ENCODE peak calls at places on chromosomes 3 and 15, in five cellular contexts. O, B, X, L and V are unnamed samples.

GRCh38 chr3:179558742-179559364 is 3.9 kb upstream of the ACTL6A start:
- DNase-seq in O (peak; percentile 65), B (peak; percentile 84), X (no peak), L (peak; percentile 48), V (peak; percentile 81)

GRCh38 chr3:23402728-23403505 is 199.8 kb downstream of the UBE2E2 start:
- DNase-seq in O (no peak), B (no peak), X (no peak), L (no peak), V (no peak)

GRCh38 chr3:21509706-21510105 is 241.3 kb downstream of the ZNF385D start:
- DNase-seq in O (no peak), B (no peak), X (no peak), L (no peak), V (no peak)

GRCh38 chr3:31103181-31103580 is 208.7 kb upstream of the GADL1 start:
- DNase-seq in O (no peak), B (no peak), X (no peak), L (no peak), V (no peak)

GRCh38 chr3:109731639-109732473 is 394.5 kb upstream of the DPPA4 start:
- DNase-seq in O (peak; percentile 61), B (peak; percentile 51), X (no peak), L (peak; percentile 27), V (no peak)

GRCh38 chr3:49351521-49352011 is 6.6 kb downstream of the GPX1 start:
- DNase-seq in O (peak; percentile 31), B (peak; percentile 70), X (no peak), L (no peak), V (no peak)

GRCh38 chr15:52060511-52060910 is 41.5 kb downstream of the MAPK6 start:
- DNase-seq in O (no peak), B (no peak), X (no peak), L (no peak), V (no peak)

GRCh38 chr15:66840615-66841014 is 138.6 kb downstream of the SMAD6 start:
- DNase-seq in O (no peak), B (no peak), X (no peak), L (no peak), V (no peak)

GRCh38 chr15:93124126-93124525 is 35.1 kb upstream of the RGMA start:
- DNase-seq in O (no peak), B (no peak), X (no peak), L (no peak), V (no peak)

GRCh38 chr3:60594025-60594424 is 657.2 kb downstream of the FHIT start:
- DNase-seq in O (peak; percentile 69), B (no peak), X (no peak), L (no peak), V (no peak)

GRCh38 chr15:60782316-60782715 is 303.4 kb upstream of the ICE2 start:
- DNase-seq in O (no peak), B (no peak), X (no peak), L (no peak), V (no peak)

GRCh38 chr15:74207652-74208440 is 5.3 kb upstream of the STRA6 start:
- DNase-seq in O (no peak), B (no peak), X (no peak), L (no peak), V (no peak)

GRCh38 chr3:39295184-39295775 is 15.4 kb upstream of the CX3CR1 start:
- DNase-seq in O (no peak), B (no peak), X (no peak), L (no peak), V (no peak)
- TF ChIP-seq POLR2A in O (no peak), B (no peak), X (no peak), L (no peak), V (no peak)

GRCh38 chr3:39784922-39785321 is 24.5 kb upstream of the MYRIP start:
- DNase-seq in O (no peak), B (no peak), X (no peak), L (no peak), V (no peak)
- H3K27ac ChIP-seq in O (no peak overlapping the region), B (no peak overlapping the region), X (no peak overlapping the region), L (no peak overlapping the region), V (no peak overlapping the region)

DNA sequence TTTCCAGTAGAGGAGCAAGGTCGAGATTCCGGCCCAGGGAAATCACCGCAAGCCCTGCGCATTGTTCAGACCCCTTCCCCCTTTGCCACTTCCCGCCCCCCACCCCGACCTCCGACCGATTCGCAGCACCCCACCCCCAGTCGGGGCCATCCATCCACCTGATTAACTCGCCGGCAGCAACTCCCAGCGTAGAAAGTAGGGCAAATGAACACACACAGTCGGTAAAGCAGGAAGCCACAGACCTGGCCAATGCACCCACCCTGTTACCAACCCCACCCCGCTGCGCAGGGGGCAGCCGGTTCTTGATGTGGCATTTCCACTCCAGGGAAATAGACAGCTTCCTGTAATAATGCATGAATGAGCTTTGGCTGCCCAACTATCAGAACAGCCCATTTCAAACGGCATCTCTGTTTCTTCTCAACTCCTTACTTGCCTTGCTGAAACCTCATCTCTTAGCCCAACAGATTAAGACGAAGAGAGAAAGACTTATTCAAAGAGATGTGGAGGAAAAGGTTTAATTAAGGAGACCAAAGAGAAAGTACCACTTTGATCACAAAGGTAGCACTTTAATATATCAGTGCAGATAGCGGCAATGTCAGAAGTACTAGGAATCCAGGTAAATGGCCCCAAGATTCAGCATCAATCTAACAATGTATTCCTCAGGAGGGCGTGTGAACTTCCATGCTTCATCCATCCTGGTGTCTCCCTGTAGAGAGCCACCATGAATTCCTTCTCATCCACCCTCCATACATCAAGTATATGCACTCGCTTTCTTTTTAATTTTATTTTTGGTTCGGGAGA is 1.9 kb downstream of the TNIK start:
- DNase-seq in O (no peak), B (peak; percentile 44), X (no peak), L (no peak), V (peak; percentile 82)
- TF ChIP-seq POLR2A in O (no peak), B (no peak), X (no peak), L (no peak), V (no peak)

GRCh38 chr3:186283651-186284445 is 78.2 kb downstream of the DGKG start:
- DNase-seq in O (no peak), B (no peak), X (no peak), L (no peak), V (no peak)

GRCh38 chr3:186284661-186285060 is 77.4 kb downstream of the DGKG start:
- DNase-seq in O (no peak), B (no peak), X (no peak), L (no peak), V (no peak)

GRCh38 chr3:186290791-186291190 is 71.2 kb downstream of the DGKG start:
- DNase-seq in O (no peak), B (no peak), X (no peak), L (no peak), V (no peak)

GRCh38 chr3:186286114-186286513 is 75.9 kb downstream of the DGKG start:
- DNase-seq in O (no peak), B (no peak), X (no peak), L (no peak), V (no peak)

GRCh38 chr3:186287723-186288122 is 74.3 kb downstream of the DGKG start:
- DNase-seq in O (no peak), B (no peak), X (no peak), L (no peak), V (no peak)
- H3K27ac ChIP-seq in O (no peak overlapping the region), B (no peak overlapping the region), X (no peak overlapping the region), L (no peak overlapping the region), V (no peak overlapping the region)

GRCh38 chr3:196195664-196196255 is 15.4 kb downstream of the ZDHHC19 start:
- DNase-seq in O (no peak), B (no peak), X (no peak), L (no peak), V (peak; percentile 72)

GRCh38 chr3:196193037-196193737 is 18.0 kb downstream of the ZDHHC19 start:
- DNase-seq in O (no peak), B (no peak), X (no peak), L (no peak), V (peak; percentile 77)

GRCh38 chr3:196194542-196194915 is 16.7 kb downstream of the ZDHHC19 start:
- DNase-seq in O (no peak), B (no peak), X (no peak), L (no peak), V (peak; percentile 76)

GRCh38 chr3:196192036-196193001 is 18.9 kb downstream of the ZDHHC19 start:
- DNase-seq in O (peak; percentile 37), B (no peak), X (no peak), L (peak; percentile 35), V (peak; percentile 91)

GRCh38 chr3:196193738-196194541 is 17.3 kb downstream of the ZDHHC19 start:
- DNase-seq in O (peak; percentile 70), B (no peak), X (no peak), L (no peak), V (peak; percentile 86)
- TF ChIP-seq POLR2A in O (no peak), B (no peak), X (no peak), L (no peak), V (no peak)

DNA sequence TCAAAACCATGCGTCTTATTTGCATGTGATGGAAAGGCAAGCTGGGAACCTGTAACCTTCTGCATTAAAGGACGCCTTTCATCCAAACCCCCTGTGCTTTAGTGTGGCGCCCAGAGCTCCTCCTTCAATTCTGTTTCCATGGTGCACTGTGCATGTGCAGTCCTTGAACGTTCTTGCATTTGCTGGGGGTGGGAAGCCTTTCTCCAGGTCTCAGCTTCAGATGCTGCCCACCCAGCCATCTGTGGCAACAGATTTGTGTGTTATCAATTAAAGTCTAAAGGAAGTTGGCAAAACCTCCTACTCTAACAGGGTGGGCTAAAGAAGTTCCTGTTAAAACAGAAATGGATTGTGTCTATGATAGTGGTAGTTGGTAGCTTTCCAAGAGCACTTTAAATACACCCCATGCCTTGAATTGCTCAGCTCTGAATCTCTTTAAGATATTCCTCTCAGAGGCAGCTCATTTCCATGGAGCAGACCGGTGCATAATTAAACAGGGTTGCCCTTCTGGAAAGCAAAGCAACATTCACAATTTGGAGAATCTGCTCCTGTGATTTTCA is 488.0 kb upstream of the SUCLG2 start:
- DNase-seq in O (no peak), B (no peak), X (no peak), L (no peak), V (no peak)
- H3K27ac ChIP-seq in O (no peak overlapping the region), B (no peak overlapping the region), X (no peak overlapping the region), L (no peak overlapping the region), V (no peak overlapping the region)